ENCODE peak calls at places on chromosomes 6 and 20, in six cellular contexts. One of them, this sample, is unnamed.

GRCh38 chr6:111011360-111012142 is 29.7 kb downstream of the RPF2 start:
- DNase-seq in heart left ventricle: no peak
- DNase-seq in gastrocnemius medialis: no peak
- DNase-seq in transverse colon: no peak
- DNase-seq in tibial nerve: peak
- DNase-seq in breast epithelium: no peak
- DNase-seq in this sample: peak

GRCh38 chr20:32191873-32192272 is 15.7 kb downstream of the PLAGL2 start:
- DNase-seq in heart left ventricle: no peak
- DNase-seq in gastrocnemius medialis: no peak
- DNase-seq in transverse colon: no peak
- DNase-seq in tibial nerve: no peak
- DNase-seq in breast epithelium: no peak
- DNase-seq in this sample: no peak

GRCh38 chr20:17077030-17077429 is 149.8 kb upstream of the PCSK2 start:
- DNase-seq in heart left ventricle: no peak
- DNase-seq in gastrocnemius medialis: no peak
- DNase-seq in transverse colon: no peak
- DNase-seq in tibial nerve: no peak
- DNase-seq in breast epithelium: no peak
- DNase-seq in this sample: no peak

GRCh38 chr6:108969776-108970175 is 121.6 kb downstream of the ARMC2 start:
- DNase-seq in heart left ventricle: no peak
- DNase-seq in gastrocnemius medialis: no peak
- DNase-seq in transverse colon: no peak
- DNase-seq in tibial nerve: no peak
- DNase-seq in breast epithelium: no peak
- DNase-seq in this sample: no peak

GRCh38 chr20:25277941-25278521 is 30.1 kb downstream of the PYGB start:
- DNase-seq in heart left ventricle: peak
- DNase-seq in gastrocnemius medialis: peak
- DNase-seq in transverse colon: peak
- DNase-seq in tibial nerve: no peak
- DNase-seq in breast epithelium: no peak
- DNase-seq in this sample: no peak

GRCh38 chr20:49210101-49210749 is 9.0 kb upstream of the DDX27 start:
- DNase-seq in heart left ventricle: no peak
- DNase-seq in gastrocnemius medialis: no peak
- DNase-seq in transverse colon: no peak
- DNase-seq in tibial nerve: no peak
- DNase-seq in breast epithelium: no peak
- DNase-seq in this sample: no peak

GRCh38 chr6:2744206-2744771 is 6.4 kb downstream of the MYLK4 start:
- DNase-seq in heart left ventricle: peak
- DNase-seq in gastrocnemius medialis: peak
- DNase-seq in transverse colon: no peak
- DNase-seq in tibial nerve: no peak
- DNase-seq in breast epithelium: no peak
- DNase-seq in this sample: no peak

GRCh38 chr6:53919881-53920360 is 125.1 kb downstream of the LRRC1 start:
- DNase-seq in heart left ventricle: no peak
- DNase-seq in gastrocnemius medialis: no peak
- DNase-seq in transverse colon: no peak
- DNase-seq in tibial nerve: no peak
- DNase-seq in breast epithelium: no peak
- DNase-seq in this sample: no peak

GRCh38 chr6:3386374-3386857 is 70.4 kb downstream of the SLC22A23 start:
- DNase-seq in heart left ventricle: no peak
- DNase-seq in gastrocnemius medialis: no peak
- DNase-seq in transverse colon: no peak
- DNase-seq in tibial nerve: no peak
- DNase-seq in breast epithelium: peak
- DNase-seq in this sample: no peak

GRCh38 chr6:88709819-88710246 is 253.6 kb downstream of the RNGTT start:
- DNase-seq in heart left ventricle: no peak
- DNase-seq in gastrocnemius medialis: no peak
- DNase-seq in transverse colon: peak
- DNase-seq in tibial nerve: no peak
- DNase-seq in breast epithelium: no peak
- DNase-seq in this sample: no peak

GRCh38 chr6:1761472-1761871 is 151.8 kb downstream of the FOXC1 start:
- DNase-seq in heart left ventricle: no peak
- DNase-seq in gastrocnemius medialis: no peak
- DNase-seq in transverse colon: no peak
- DNase-seq in tibial nerve: no peak
- DNase-seq in breast epithelium: no peak
- DNase-seq in this sample: no peak

GRCh38 chr6:105015482-105015881 is 58.6 kb downstream of the LIN28B start:
- DNase-seq in heart left ventricle: no peak
- DNase-seq in gastrocnemius medialis: no peak
- DNase-seq in transverse colon: no peak
- DNase-seq in tibial nerve: no peak
- DNase-seq in breast epithelium: no peak
- DNase-seq in this sample: no peak

GRCh38 chr6:36315921-36316320 is 20.8 kb downstream of the BNIP5 start:
- DNase-seq in heart left ventricle: no peak
- DNase-seq in gastrocnemius medialis: no peak
- DNase-seq in transverse colon: peak
- DNase-seq in tibial nerve: no peak
- DNase-seq in breast epithelium: no peak
- DNase-seq in this sample: no peak

GRCh38 chr20:34941224-34941623 is 14.4 kb downstream of the GSS start:
- DNase-seq in heart left ventricle: no peak
- DNase-seq in gastrocnemius medialis: no peak
- DNase-seq in transverse colon: no peak
- DNase-seq in tibial nerve: no peak
- DNase-seq in breast epithelium: no peak
- DNase-seq in this sample: no peak

GRCh38 chr6:37459981-37460800 is 27.2 kb downstream of the CMTR1 start:
- DNase-seq in heart left ventricle: no peak
- DNase-seq in gastrocnemius medialis: no peak
- DNase-seq in transverse colon: no peak
- DNase-seq in tibial nerve: no peak
- DNase-seq in breast epithelium: no peak
- DNase-seq in this sample: peak

GRCh38 chr6:160667854-160668481 is 3.9 kb upstream of the LPA start:
- DNase-seq in heart left ventricle: no peak
- DNase-seq in gastrocnemius medialis: no peak
- DNase-seq in transverse colon: no peak
- DNase-seq in tibial nerve: no peak
- DNase-seq in breast epithelium: no peak
- DNase-seq in this sample: peak

GRCh38 chr6:111559193-111560097 is 46.2 kb downstream of the TRAF3IP2 start:
- DNase-seq in heart left ventricle: no peak
- DNase-seq in gastrocnemius medialis: no peak
- DNase-seq in transverse colon: no peak
- DNase-seq in tibial nerve: peak
- DNase-seq in breast epithelium: no peak
- DNase-seq in this sample: no peak

GRCh38 chr6:33117826-33118277 is 42.1 kb downstream of the HLA-DPB1 start:
- DNase-seq in heart left ventricle: no peak
- DNase-seq in gastrocnemius medialis: no peak
- DNase-seq in transverse colon: no peak
- DNase-seq in tibial nerve: no peak
- DNase-seq in breast epithelium: no peak
- DNase-seq in this sample: no peak

GRCh38 chr20:10651227-10651990 is 22.4 kb downstream of the JAG1 start:
- DNase-seq in heart left ventricle: peak
- DNase-seq in gastrocnemius medialis: no peak
- DNase-seq in transverse colon: no peak
- DNase-seq in tibial nerve: peak
- DNase-seq in breast epithelium: no peak
- DNase-seq in this sample: no peak

GRCh38 chr6:52507557-52508260 is 69.2 kb downstream of the TRAM2 start:
- DNase-seq in heart left ventricle: no peak
- DNase-seq in gastrocnemius medialis: no peak
- DNase-seq in transverse colon: no peak
- DNase-seq in tibial nerve: peak
- DNase-seq in breast epithelium: no peak
- DNase-seq in this sample: no peak

GRCh38 chr6:52546678-52547077 is 30.2 kb downstream of the TRAM2 start:
- DNase-seq in heart left ventricle: no peak
- DNase-seq in gastrocnemius medialis: no peak
- DNase-seq in transverse colon: no peak
- DNase-seq in tibial nerve: no peak
- DNase-seq in breast epithelium: no peak
- DNase-seq in this sample: no peak

GRCh38 chr20:47574616-47575401 is 73.1 kb downstream of the NCOA3 start:
- DNase-seq in heart left ventricle: no peak
- DNase-seq in gastrocnemius medialis: no peak
- DNase-seq in transverse colon: no peak
- DNase-seq in tibial nerve: no peak
- DNase-seq in breast epithelium: no peak
- DNase-seq in this sample: no peak

GRCh38 chr6:108735310-108735990 is 112.8 kb upstream of the ARMC2 start:
- DNase-seq in heart left ventricle: no peak
- DNase-seq in gastrocnemius medialis: no peak
- DNase-seq in transverse colon: no peak
- DNase-seq in tibial nerve: no peak
- DNase-seq in breast epithelium: no peak
- DNase-seq in this sample: peak

GRCh38 chr6:397056-397455 is 5.5 kb downstream of the IRF4 start:
- DNase-seq in heart left ventricle: no peak
- DNase-seq in gastrocnemius medialis: no peak
- DNase-seq in transverse colon: no peak
- DNase-seq in tibial nerve: no peak
- DNase-seq in breast epithelium: no peak
- DNase-seq in this sample: no peak

GRCh38 chr6:396126-396520 is 4.6 kb downstream of the IRF4 start:
- DNase-seq in heart left ventricle: no peak
- DNase-seq in gastrocnemius medialis: no peak
- DNase-seq in transverse colon: no peak
- DNase-seq in tibial nerve: no peak
- DNase-seq in breast epithelium: no peak
- DNase-seq in this sample: no peak

GRCh38 chr6:398065-398464 is 6.5 kb downstream of the IRF4 start:
- DNase-seq in heart left ventricle: no peak
- DNase-seq in gastrocnemius medialis: no peak
- DNase-seq in transverse colon: no peak
- DNase-seq in tibial nerve: no peak
- DNase-seq in breast epithelium: no peak
- DNase-seq in this sample: no peak

GRCh38 chr6:398558-399078 is 7.1 kb downstream of the IRF4 start:
- DNase-seq in heart left ventricle: no peak
- DNase-seq in gastrocnemius medialis: no peak
- DNase-seq in transverse colon: no peak
- DNase-seq in tibial nerve: no peak
- DNase-seq in breast epithelium: no peak
- DNase-seq in this sample: no peak

GRCh38 chr6:397604-398003 is 6.1 kb downstream of the IRF4 start:
- DNase-seq in heart left ventricle: no peak
- DNase-seq in gastrocnemius medialis: no peak
- DNase-seq in transverse colon: no peak
- DNase-seq in tibial nerve: no peak
- DNase-seq in breast epithelium: no peak
- DNase-seq in this sample: no peak
- TF ChIP-seq POLR2A in heart left ventricle: no peak
- TF ChIP-seq POLR2A in gastrocnemius medialis: no peak
- TF ChIP-seq POLR2A in transverse colon: no peak
- TF ChIP-seq POLR2A in tibial nerve: no peak
- TF ChIP-seq POLR2A in breast epithelium: no peak
- TF ChIP-seq POLR2A in this sample: no peak

DNA sequence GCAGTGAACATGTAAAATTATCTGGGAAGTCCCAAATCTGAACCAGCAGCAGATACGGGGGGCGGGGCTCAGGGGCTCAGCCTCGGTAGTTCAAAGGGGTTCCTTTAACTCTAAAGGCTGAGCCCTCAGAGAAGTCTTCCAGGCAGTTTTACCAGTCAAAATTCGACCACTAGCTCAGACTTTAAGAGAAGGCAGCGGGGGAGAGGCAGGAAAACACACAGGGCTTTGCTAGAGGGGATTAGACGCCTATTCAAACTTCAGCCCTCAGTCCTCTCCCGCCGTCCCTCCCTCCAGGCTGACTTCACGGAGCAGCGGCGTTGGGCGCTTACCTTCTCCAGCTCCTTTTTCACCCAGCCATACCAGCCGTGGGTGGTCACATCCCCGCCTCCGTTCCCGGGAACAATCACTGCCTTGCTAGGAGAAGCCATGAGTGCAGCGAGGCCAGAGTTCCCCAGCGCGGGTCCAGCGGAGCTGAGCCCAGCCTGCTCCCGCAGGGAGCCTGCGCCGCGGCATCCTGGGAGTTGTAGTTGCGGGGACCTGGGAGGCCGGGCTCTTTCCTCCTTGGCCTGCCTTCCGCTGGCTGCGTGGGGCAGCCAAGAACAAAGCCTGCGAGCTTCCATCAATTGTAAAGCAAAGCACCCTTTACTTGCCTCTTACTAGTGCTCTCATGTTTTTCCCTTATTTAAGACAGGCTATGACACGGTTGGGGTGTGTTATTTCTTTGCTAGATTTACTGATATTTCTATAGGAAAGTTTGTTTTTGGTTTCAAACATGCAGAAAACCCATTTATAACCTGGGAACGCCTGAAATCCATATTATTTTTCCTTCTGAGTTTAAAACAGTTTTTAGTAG is at the start of gene RBBP9:
- DNase-seq in heart left ventricle: peak
- DNase-seq in gastrocnemius medialis: peak
- DNase-seq in transverse colon: peak
- DNase-seq in tibial nerve: peak
- DNase-seq in breast epithelium: peak
- DNase-seq in this sample: peak
- TF ChIP-seq POLR2A in heart left ventricle: peak
- TF ChIP-seq POLR2A in gastrocnemius medialis: no peak
- TF ChIP-seq POLR2A in transverse colon: no peak
- TF ChIP-seq POLR2A in tibial nerve: peak
- TF ChIP-seq POLR2A in breast epithelium: no peak
- TF ChIP-seq POLR2A in this sample: peak

GRCh38 chr6:47509937-47510336 is 32.3 kb downstream of the CD2AP start:
- DNase-seq in heart left ventricle: no peak
- DNase-seq in gastrocnemius medialis: no peak
- DNase-seq in transverse colon: no peak
- DNase-seq in tibial nerve: no peak
- DNase-seq in breast epithelium: no peak
- DNase-seq in this sample: no peak
- TF ChIP-seq POLR2A in heart left ventricle: no peak
- TF ChIP-seq POLR2A in gastrocnemius medialis: no peak
- TF ChIP-seq POLR2A in transverse colon: no peak
- TF ChIP-seq POLR2A in tibial nerve: no peak
- TF ChIP-seq POLR2A in breast epithelium: no peak
- TF ChIP-seq POLR2A in this sample: no peak

DNA sequence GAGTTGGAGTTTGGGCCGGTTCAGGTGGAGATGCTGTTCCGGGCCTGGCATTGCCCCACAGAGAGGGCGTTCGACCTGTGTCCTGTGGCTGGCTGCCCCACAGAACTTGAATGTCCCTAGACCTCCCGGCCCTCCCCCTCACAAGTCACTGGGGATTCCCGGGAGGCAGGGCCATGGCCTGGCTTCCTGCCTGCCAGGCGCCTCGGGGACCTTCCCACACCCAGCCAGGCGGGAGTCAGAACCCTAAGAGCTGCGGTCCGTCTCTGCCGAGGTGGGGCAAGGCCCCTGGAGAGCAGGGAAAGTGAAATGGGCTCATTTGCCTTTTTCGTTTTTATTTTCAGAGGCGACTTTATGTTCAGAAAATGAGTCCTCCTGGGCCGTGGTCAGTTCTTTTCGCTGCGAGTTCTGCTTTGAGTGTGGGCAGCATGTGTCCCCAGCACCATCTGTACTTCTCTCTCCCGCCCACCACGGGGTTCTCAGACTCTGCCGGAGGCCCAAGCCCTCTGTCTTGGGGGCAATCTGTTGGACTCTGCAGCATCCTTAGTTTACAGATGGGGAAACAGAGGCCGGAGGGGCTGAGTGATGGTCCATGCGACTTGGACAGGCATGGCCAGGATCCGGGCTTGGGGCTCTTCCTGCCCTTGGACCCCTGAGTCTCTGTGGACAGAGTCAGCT is 8.5 kb downstream of the RBM38 start:
- DNase-seq in heart left ventricle: peak
- DNase-seq in gastrocnemius medialis: no peak
- DNase-seq in transverse colon: peak
- DNase-seq in tibial nerve: no peak
- DNase-seq in breast epithelium: no peak
- DNase-seq in this sample: no peak
- TF ChIP-seq POLR2A in heart left ventricle: no peak
- TF ChIP-seq POLR2A in gastrocnemius medialis: peak
- TF ChIP-seq POLR2A in transverse colon: no peak
- TF ChIP-seq POLR2A in tibial nerve: no peak
- TF ChIP-seq POLR2A in breast epithelium: no peak
- TF ChIP-seq POLR2A in this sample: no peak

This sample was measured in erythroblast.